ENCODE peak calls at places on chromosomes 11 and 22, in nine cellular contexts. One of them, this sample, is unnamed.

GRCh38 chr22:49241174-49241851 is 586.4 kb downstream of the BRD1 start:
- DNase-seq in T-helper 9 cell: no peak
- DNase-seq in activated CD4-positive, alpha-beta T cell treated with anti-CD3 and anti-CD28 coated beads, Interleukin-2, amount 10 ng/mL, durations not matched to agents 7 days and 5 days: no peak
- DNase-seq in upper lobe of right lung: no peak
- DNase-seq in activated naive CD4-positive, alpha-beta T cell treated with anti-CD3 and anti-CD28 coated beads for 36 hours: no peak
- DNase-seq in NCI-H1092 treated with DMSO at 0.1 percent for 48 hours: no peak
- DNase-seq in activated CD4-positive, CD25-positive, alpha-beta regulatory T cell treated with anti-CD3 and anti-CD28 coated beads, Interleukin-2, amount 50 U/mL, for 16 hours: no peak
- DNase-seq in T47D: no peak
- DNase-seq in ecto neural progenitor cell: peak
- DNase-seq in this sample: no peak

GRCh38 chr11:120334332-120334731 is 1.9 kb upstream of the ARHGEF12 start:
- DNase-seq in T-helper 9 cell: no peak
- DNase-seq in activated CD4-positive, alpha-beta T cell treated with anti-CD3 and anti-CD28 coated beads, Interleukin-2, amount 10 ng/mL, durations not matched to agents 7 days and 5 days: no peak
- DNase-seq in upper lobe of right lung: no peak
- DNase-seq in activated naive CD4-positive, alpha-beta T cell treated with anti-CD3 and anti-CD28 coated beads for 36 hours: no peak
- DNase-seq in NCI-H1092 treated with DMSO at 0.1 percent for 48 hours: no peak
- DNase-seq in activated CD4-positive, CD25-positive, alpha-beta regulatory T cell treated with anti-CD3 and anti-CD28 coated beads, Interleukin-2, amount 50 U/mL, for 16 hours: no peak
- DNase-seq in T47D: no peak
- DNase-seq in ecto neural progenitor cell: no peak
- DNase-seq in this sample: no peak

GRCh38 chr11:62574363-62575057 is 819 bp upstream of the EEF1G start:
- DNase-seq in T-helper 9 cell: no peak
- DNase-seq in activated CD4-positive, alpha-beta T cell treated with anti-CD3 and anti-CD28 coated beads, Interleukin-2, amount 10 ng/mL, durations not matched to agents 7 days and 5 days: no peak
- DNase-seq in upper lobe of right lung: peak
- DNase-seq in activated naive CD4-positive, alpha-beta T cell treated with anti-CD3 and anti-CD28 coated beads for 36 hours: peak
- DNase-seq in NCI-H1092 treated with DMSO at 0.1 percent for 48 hours: peak
- DNase-seq in activated CD4-positive, CD25-positive, alpha-beta regulatory T cell treated with anti-CD3 and anti-CD28 coated beads, Interleukin-2, amount 50 U/mL, for 16 hours: no peak
- DNase-seq in T47D: no peak
- DNase-seq in ecto neural progenitor cell: no peak
- DNase-seq in this sample: no peak

GRCh38 chr22:46578824-46579561 is 41.2 kb upstream of the GRAMD4 start:
- DNase-seq in T-helper 9 cell: no peak
- DNase-seq in activated CD4-positive, alpha-beta T cell treated with anti-CD3 and anti-CD28 coated beads, Interleukin-2, amount 10 ng/mL, durations not matched to agents 7 days and 5 days: no peak
- DNase-seq in upper lobe of right lung: peak
- DNase-seq in activated naive CD4-positive, alpha-beta T cell treated with anti-CD3 and anti-CD28 coated beads for 36 hours: no peak
- DNase-seq in NCI-H1092 treated with DMSO at 0.1 percent for 48 hours: no peak
- DNase-seq in activated CD4-positive, CD25-positive, alpha-beta regulatory T cell treated with anti-CD3 and anti-CD28 coated beads, Interleukin-2, amount 50 U/mL, for 16 hours: no peak
- DNase-seq in T47D: no peak
- DNase-seq in ecto neural progenitor cell: no peak
- DNase-seq in this sample: no peak

GRCh38 chr11:45725121-45725520 is 59.7 kb upstream of the CHST1 start:
- DNase-seq in T-helper 9 cell: no peak
- DNase-seq in activated CD4-positive, alpha-beta T cell treated with anti-CD3 and anti-CD28 coated beads, Interleukin-2, amount 10 ng/mL, durations not matched to agents 7 days and 5 days: no peak
- DNase-seq in upper lobe of right lung: no peak
- DNase-seq in activated naive CD4-positive, alpha-beta T cell treated with anti-CD3 and anti-CD28 coated beads for 36 hours: no peak
- DNase-seq in NCI-H1092 treated with DMSO at 0.1 percent for 48 hours: no peak
- DNase-seq in activated CD4-positive, CD25-positive, alpha-beta regulatory T cell treated with anti-CD3 and anti-CD28 coated beads, Interleukin-2, amount 50 U/mL, for 16 hours: no peak
- DNase-seq in T47D: no peak
- DNase-seq in ecto neural progenitor cell: no peak
- DNase-seq in this sample: no peak

GRCh38 chr11:1817511-1817910 is 17.3 kb upstream of the SYT8 start:
- DNase-seq in T-helper 9 cell: no peak
- DNase-seq in activated CD4-positive, alpha-beta T cell treated with anti-CD3 and anti-CD28 coated beads, Interleukin-2, amount 10 ng/mL, durations not matched to agents 7 days and 5 days: no peak
- DNase-seq in upper lobe of right lung: no peak
- DNase-seq in activated naive CD4-positive, alpha-beta T cell treated with anti-CD3 and anti-CD28 coated beads for 36 hours: no peak
- DNase-seq in NCI-H1092 treated with DMSO at 0.1 percent for 48 hours: no peak
- DNase-seq in activated CD4-positive, CD25-positive, alpha-beta regulatory T cell treated with anti-CD3 and anti-CD28 coated beads, Interleukin-2, amount 50 U/mL, for 16 hours: no peak
- DNase-seq in T47D: no peak
- DNase-seq in ecto neural progenitor cell: no peak
- DNase-seq in this sample: no peak

GRCh38 chr11:130675456-130675855 is 227.0 kb downstream of the ADAMTS15 start:
- DNase-seq in T-helper 9 cell: no peak
- DNase-seq in activated CD4-positive, alpha-beta T cell treated with anti-CD3 and anti-CD28 coated beads, Interleukin-2, amount 10 ng/mL, durations not matched to agents 7 days and 5 days: no peak
- DNase-seq in upper lobe of right lung: no peak
- DNase-seq in activated naive CD4-positive, alpha-beta T cell treated with anti-CD3 and anti-CD28 coated beads for 36 hours: no peak
- DNase-seq in NCI-H1092 treated with DMSO at 0.1 percent for 48 hours: no peak
- DNase-seq in activated CD4-positive, CD25-positive, alpha-beta regulatory T cell treated with anti-CD3 and anti-CD28 coated beads, Interleukin-2, amount 50 U/mL, for 16 hours: no peak
- DNase-seq in T47D: no peak
- DNase-seq in ecto neural progenitor cell: no peak
- DNase-seq in this sample: no peak

GRCh38 chr22:37639771-37640590 is 512 bp downstream of the SH3BP1 start:
- DNase-seq in T-helper 9 cell: no peak
- DNase-seq in activated CD4-positive, alpha-beta T cell treated with anti-CD3 and anti-CD28 coated beads, Interleukin-2, amount 10 ng/mL, durations not matched to agents 7 days and 5 days: no peak
- DNase-seq in upper lobe of right lung: no peak
- DNase-seq in activated naive CD4-positive, alpha-beta T cell treated with anti-CD3 and anti-CD28 coated beads for 36 hours: peak
- DNase-seq in NCI-H1092 treated with DMSO at 0.1 percent for 48 hours: no peak
- DNase-seq in activated CD4-positive, CD25-positive, alpha-beta regulatory T cell treated with anti-CD3 and anti-CD28 coated beads, Interleukin-2, amount 50 U/mL, for 16 hours: no peak
- DNase-seq in T47D: no peak
- DNase-seq in ecto neural progenitor cell: no peak
- DNase-seq in this sample: no peak

GRCh38 chr11:12232160-12232559 is 121.8 kb downstream of the MICAL2 start:
- DNase-seq in T-helper 9 cell: no peak
- DNase-seq in activated CD4-positive, alpha-beta T cell treated with anti-CD3 and anti-CD28 coated beads, Interleukin-2, amount 10 ng/mL, durations not matched to agents 7 days and 5 days: no peak
- DNase-seq in upper lobe of right lung: no peak
- DNase-seq in activated naive CD4-positive, alpha-beta T cell treated with anti-CD3 and anti-CD28 coated beads for 36 hours: no peak
- DNase-seq in NCI-H1092 treated with DMSO at 0.1 percent for 48 hours: no peak
- DNase-seq in activated CD4-positive, CD25-positive, alpha-beta regulatory T cell treated with anti-CD3 and anti-CD28 coated beads, Interleukin-2, amount 50 U/mL, for 16 hours: no peak
- DNase-seq in T47D: no peak
- DNase-seq in ecto neural progenitor cell: no peak
- DNase-seq in this sample: no peak

GRCh38 chr11:95939091-95939490 is 15.2 kb upstream of the MTMR2 start:
- DNase-seq in T-helper 9 cell: no peak
- DNase-seq in activated CD4-positive, alpha-beta T cell treated with anti-CD3 and anti-CD28 coated beads, Interleukin-2, amount 10 ng/mL, durations not matched to agents 7 days and 5 days: no peak
- DNase-seq in upper lobe of right lung: no peak
- DNase-seq in activated naive CD4-positive, alpha-beta T cell treated with anti-CD3 and anti-CD28 coated beads for 36 hours: no peak
- DNase-seq in NCI-H1092 treated with DMSO at 0.1 percent for 48 hours: no peak
- DNase-seq in activated CD4-positive, CD25-positive, alpha-beta regulatory T cell treated with anti-CD3 and anti-CD28 coated beads, Interleukin-2, amount 50 U/mL, for 16 hours: no peak
- DNase-seq in T47D: no peak
- DNase-seq in ecto neural progenitor cell: no peak
- DNase-seq in this sample: no peak

GRCh38 chr22:20624161-20624616 is 116.8 kb downstream of the MED15 start:
- DNase-seq in T-helper 9 cell: no peak
- DNase-seq in activated CD4-positive, alpha-beta T cell treated with anti-CD3 and anti-CD28 coated beads, Interleukin-2, amount 10 ng/mL, durations not matched to agents 7 days and 5 days: no peak
- DNase-seq in upper lobe of right lung: no peak
- DNase-seq in activated naive CD4-positive, alpha-beta T cell treated with anti-CD3 and anti-CD28 coated beads for 36 hours: peak
- DNase-seq in NCI-H1092 treated with DMSO at 0.1 percent for 48 hours: no peak
- DNase-seq in activated CD4-positive, CD25-positive, alpha-beta regulatory T cell treated with anti-CD3 and anti-CD28 coated beads, Interleukin-2, amount 50 U/mL, for 16 hours: no peak
- DNase-seq in T47D: no peak
- DNase-seq in ecto neural progenitor cell: no peak
- DNase-seq in this sample: no peak

GRCh38 chr22:42416671-42417230 is 15.5 kb downstream of the NFAM1 start:
- DNase-seq in T-helper 9 cell: no peak
- DNase-seq in activated CD4-positive, alpha-beta T cell treated with anti-CD3 and anti-CD28 coated beads, Interleukin-2, amount 10 ng/mL, durations not matched to agents 7 days and 5 days: no peak
- DNase-seq in upper lobe of right lung: no peak
- DNase-seq in activated naive CD4-positive, alpha-beta T cell treated with anti-CD3 and anti-CD28 coated beads for 36 hours: no peak
- DNase-seq in NCI-H1092 treated with DMSO at 0.1 percent for 48 hours: no peak
- DNase-seq in activated CD4-positive, CD25-positive, alpha-beta regulatory T cell treated with anti-CD3 and anti-CD28 coated beads, Interleukin-2, amount 50 U/mL, for 16 hours: no peak
- DNase-seq in T47D: no peak
- DNase-seq in ecto neural progenitor cell: no peak
- DNase-seq in this sample: no peak

GRCh38 chr11:44120169-44120568 is 24.7 kb downstream of the EXT2 start:
- DNase-seq in T-helper 9 cell: no peak
- DNase-seq in activated CD4-positive, alpha-beta T cell treated with anti-CD3 and anti-CD28 coated beads, Interleukin-2, amount 10 ng/mL, durations not matched to agents 7 days and 5 days: no peak
- DNase-seq in upper lobe of right lung: no peak
- DNase-seq in activated naive CD4-positive, alpha-beta T cell treated with anti-CD3 and anti-CD28 coated beads for 36 hours: no peak
- DNase-seq in NCI-H1092 treated with DMSO at 0.1 percent for 48 hours: no peak
- DNase-seq in activated CD4-positive, CD25-positive, alpha-beta regulatory T cell treated with anti-CD3 and anti-CD28 coated beads, Interleukin-2, amount 50 U/mL, for 16 hours: no peak
- DNase-seq in T47D: no peak
- DNase-seq in ecto neural progenitor cell: no peak
- DNase-seq in this sample: no peak

GRCh38 chr22:41411021-41411851 is 29.5 kb downstream of the TEF start:
- DNase-seq in T-helper 9 cell: no peak
- DNase-seq in activated CD4-positive, alpha-beta T cell treated with anti-CD3 and anti-CD28 coated beads, Interleukin-2, amount 10 ng/mL, durations not matched to agents 7 days and 5 days: no peak
- DNase-seq in upper lobe of right lung: no peak
- DNase-seq in activated naive CD4-positive, alpha-beta T cell treated with anti-CD3 and anti-CD28 coated beads for 36 hours: no peak
- DNase-seq in NCI-H1092 treated with DMSO at 0.1 percent for 48 hours: no peak
- DNase-seq in activated CD4-positive, CD25-positive, alpha-beta regulatory T cell treated with anti-CD3 and anti-CD28 coated beads, Interleukin-2, amount 50 U/mL, for 16 hours: no peak
- DNase-seq in T47D: no peak
- DNase-seq in ecto neural progenitor cell: no peak
- DNase-seq in this sample: no peak

GRCh38 chr11:122459064-122459463 is 196.5 kb upstream of the UBASH3B start:
- DNase-seq in T-helper 9 cell: no peak
- DNase-seq in activated CD4-positive, alpha-beta T cell treated with anti-CD3 and anti-CD28 coated beads, Interleukin-2, amount 10 ng/mL, durations not matched to agents 7 days and 5 days: no peak
- DNase-seq in upper lobe of right lung: no peak
- DNase-seq in activated naive CD4-positive, alpha-beta T cell treated with anti-CD3 and anti-CD28 coated beads for 36 hours: no peak
- DNase-seq in NCI-H1092 treated with DMSO at 0.1 percent for 48 hours: no peak
- DNase-seq in activated CD4-positive, CD25-positive, alpha-beta regulatory T cell treated with anti-CD3 and anti-CD28 coated beads, Interleukin-2, amount 50 U/mL, for 16 hours: no peak
- DNase-seq in T47D: no peak
- DNase-seq in ecto neural progenitor cell: no peak
- DNase-seq in this sample: no peak

GRCh38 chr11:65625628-65626342 is 10.2 kb downstream of the PCNX3 start:
- DNase-seq in T-helper 9 cell: peak
- DNase-seq in activated CD4-positive, alpha-beta T cell treated with anti-CD3 and anti-CD28 coated beads, Interleukin-2, amount 10 ng/mL, durations not matched to agents 7 days and 5 days: peak
- DNase-seq in upper lobe of right lung: peak
- DNase-seq in activated naive CD4-positive, alpha-beta T cell treated with anti-CD3 and anti-CD28 coated beads for 36 hours: peak
- DNase-seq in NCI-H1092 treated with DMSO at 0.1 percent for 48 hours: peak
- DNase-seq in activated CD4-positive, CD25-positive, alpha-beta regulatory T cell treated with anti-CD3 and anti-CD28 coated beads, Interleukin-2, amount 50 U/mL, for 16 hours: no peak
- DNase-seq in T47D: peak
- DNase-seq in ecto neural progenitor cell: no peak
- DNase-seq in this sample: peak

GRCh38 chr22:23063539-23064380 is 6.6 kb upstream of the GNAZ start:
- DNase-seq in T-helper 9 cell: no peak
- DNase-seq in activated CD4-positive, alpha-beta T cell treated with anti-CD3 and anti-CD28 coated beads, Interleukin-2, amount 10 ng/mL, durations not matched to agents 7 days and 5 days: no peak
- DNase-seq in upper lobe of right lung: peak
- DNase-seq in activated naive CD4-positive, alpha-beta T cell treated with anti-CD3 and anti-CD28 coated beads for 36 hours: no peak
- DNase-seq in NCI-H1092 treated with DMSO at 0.1 percent for 48 hours: no peak
- DNase-seq in activated CD4-positive, CD25-positive, alpha-beta regulatory T cell treated with anti-CD3 and anti-CD28 coated beads, Interleukin-2, amount 50 U/mL, for 16 hours: no peak
- DNase-seq in T47D: no peak
- DNase-seq in ecto neural progenitor cell: peak
- DNase-seq in this sample: no peak

This sample was measured in effector CD4-positive, alpha-beta T cell.